ENCODE peak calls at places on chromosomes 1 and 21, in five cellular contexts. O is GM12891, K is spleen, Z is H1, C is sigmoid colon. L is an unnamed sample.

GRCh38 chr21:44710756-44711326 is 531 bp downstream of the TSPEAR start:
- DNase-seq in C (peak), K (no peak), Z (no peak), O (no peak), L (no peak)

GRCh38 chr21:36571556-36571955 is 91.6 kb upstream of the CLDN14 start:
- DNase-seq in C (no peak), O (no peak), Z (no peak), K (no peak), L (no peak)

GRCh38 chr1:184940226-184940625 is 34.1 kb downstream of the NIBAN1 start:
- DNase-seq in C (no peak), O (no peak), K (no peak), Z (no peak), L (no peak)

GRCh38 chr1:198531891-198532290 is 8.6 kb downstream of the ATP6V1G3 start:
- DNase-seq in Z (no peak), O (no peak), K (no peak), C (no peak), L (no peak)

GRCh38 chr1:7517611-7518330 is 253.3 kb upstream of the VAMP3 start:
- DNase-seq in C (no peak), O (no peak), Z (no peak), K (peak), L (no peak)

GRCh38 chr1:89151021-89151420 is 24.8 kb downstream of the GBP7 start:
- DNase-seq in O (no peak), C (no peak), Z (no peak), K (no peak), L (no peak)

GRCh38 chr1:172338295-172338735 is 82.2 kb upstream of the C1orf105 start:
- DNase-seq in O (no peak), Z (no peak), K (no peak), C (no peak), L (no peak)

GRCh38 chr1:23273450-23274133 is 56.3 kb upstream of the HTR1D start:
- DNase-seq in O (no peak), C (no peak), K (no peak), Z (no peak), L (no peak)

GRCh38 chr1:222048030-222048632 is 306.2 kb upstream of the DUSP10 start:
- DNase-seq in O (peak), C (no peak), Z (no peak), K (no peak), L (no peak)

GRCh38 chr1:65703853-65704252 is 88.8 kb upstream of the PDE4B start:
- DNase-seq in O (no peak), Z (no peak), K (no peak), C (no peak), L (no peak)

GRCh38 chr1:236808564-236809130 is 13.6 kb downstream of the MTR start:
- DNase-seq in C (no peak), O (no peak), Z (no peak), K (no peak), L (no peak)

GRCh38 chr1:153963850-153964331 is 554 bp upstream of the SLC39A1 start:
- DNase-seq in C (peak), O (no peak), Z (no peak), K (peak), L (no peak)

GRCh38 chr21:19353271-19353670 is 949.7 kb upstream of the TMPRSS15 start:
- DNase-seq in K (no peak), O (no peak), C (no peak), Z (no peak), L (no peak)

GRCh38 chr1:209675567-209676154 is 449 bp downstream of the G0S2 start:
- DNase-seq in O (no peak), K (peak), Z (no peak), C (peak), L (no peak)

GRCh38 chr21:37384416-37384815 is 17.8 kb downstream of the DYRK1A start:
- DNase-seq in O (no peak), Z (no peak), C (no peak), K (no peak), L (no peak)

GRCh38 chr1:86926886-86927285 is 12.5 kb downstream of the HS2ST1 start:
- DNase-seq in O (no peak), K (no peak), Z (no peak), C (no peak), L (no peak)

GRCh38 chr1:48817505-48818114 is 40.9 kb upstream of the BEND5 start:
- DNase-seq in K (peak), Z (peak), C (peak), O (no peak), L (no peak)

GRCh38 chr1:213327318-213327667 is 276.3 kb downstream of the RPS6KC1 start:
- DNase-seq in K (no peak), Z (peak), O (no peak), C (no peak), L (no peak)

GRCh38 chr1:99818063-99818699 is 32.0 kb upstream of the AGL start:
- DNase-seq in K (no peak), O (no peak), Z (no peak), C (no peak), L (no peak)

GRCh38 chr1:171140466-171140865 is 44.6 kb upstream of the FMO2 start:
- DNase-seq in Z (no peak), C (peak), K (no peak), O (no peak), L (no peak)

GRCh38 chr1:109502368-109502851 is 7.1 kb downstream of the AMIGO1 start:
- DNase-seq in C (no peak), Z (no peak), K (no peak), O (no peak), L (no peak)

GRCh38 chr1:78834201-78834741 is 172.3 kb downstream of the ADGRL4 start:
- DNase-seq in K (no peak), Z (no peak), C (no peak), O (no peak), L (no peak)

GRCh38 chr1:85133565-85134159 is 67.2 kb downstream of the SYDE2 start:
- DNase-seq in C (no peak), Z (no peak), O (no peak), K (no peak), L (no peak)

GRCh38 chr1:65062339-65062738 is 85.7 kb upstream of the AK4 start:
- DNase-seq in K (no peak), Z (no peak), O (no peak), C (no peak), L (no peak)

GRCh38 chr21:44337428-44337827 is 1.8 kb downstream of the CFAP410 start:
- DNase-seq in C (no peak), Z (no peak), O (no peak), K (no peak), L (no peak)

GRCh38 chr1:21518774-21519455 is 9.7 kb downstream of the ALPL start:
- DNase-seq in K (peak), C (no peak), O (no peak), Z (no peak), L (no peak)

GRCh38 chr1:76587213-76587612 is 280.1 kb upstream of the ST6GALNAC5 start:
- DNase-seq in C (no peak), K (no peak), Z (no peak), O (no peak), L (no peak)

GRCh38 chr1:53409695-53410094 is 49.5 kb upstream of the DMRTB1 start:
- DNase-seq in C (peak), K (no peak), O (no peak), Z (no peak), L (no peak)

GRCh38 chr1:115242543-115242942 is 95.5 kb downstream of the NGF start:
- DNase-seq in Z (no peak), O (no peak), C (no peak), K (no peak), L (no peak)

GRCh38 chr1:220363196-220363831 is 91.1 kb upstream of the RAB3GAP2 start:
- DNase-seq in K (no peak), Z (no peak), C (no peak), O (no peak), L (no peak)

GRCh38 chr1:175826705-175827104 is 83.3 kb upstream of the TNR start:
- DNase-seq in Z (no peak), K (no peak), O (no peak), C (no peak), L (no peak)

GRCh38 chr1:156551866-156552265 is 20.5 kb downstream of the IQGAP3 start:
- DNase-seq in C (peak), O (no peak), K (no peak), Z (no peak), L (no peak)

GRCh38 chr1:243420369-243420768 is 164.5 kb downstream of the SDCCAG8 start:
- DNase-seq in O (no peak), K (no peak), C (no peak), Z (no peak), L (no peak)

GRCh38 chr1:201399352-201400126 is 415 bp upstream of the LAD1 start:
- DNase-seq in Z (peak), C (no peak), K (no peak), O (no peak), L (no peak)

GRCh38 chr1:247548847-247549246 is at the start of gene GCSAML:
- DNase-seq in Z (no peak), K (no peak), C (no peak), O (no peak), L (no peak)

GRCh38 chr1:161229896-161230295 is 4.0 kb downstream of the TOMM40L start:
- DNase-seq in K (no peak), C (no peak), O (no peak), Z (no peak), L (no peak)

GRCh38 chr1:26593385-26593784 is 63.8 kb downstream of the RPS6KA1 start:
- DNase-seq in Z (no peak), K (no peak), C (peak), O (no peak), L (no peak)

GRCh38 chr21:28927122-28927521 is 65.6 kb downstream of the LTN1 start:
- DNase-seq in Z (no peak), C (no peak), O (no peak), K (no peak), L (no peak)

GRCh38 chr1:30446508-30446907 is 276.9 kb downstream of the MATN1 start:
- DNase-seq in C (no peak), K (peak), O (no peak), Z (no peak), L (no peak)

GRCh38 chr1:203276916-203277535 is 28.3 kb upstream of the BTG2 start:
- DNase-seq in C (peak), Z (no peak), K (peak), O (no peak), L (no peak)

GRCh38 chr1:203281033-203281432 is 24.3 kb upstream of the BTG2 start:
- DNase-seq in O (no peak), Z (no peak), K (no peak), C (peak), L (no peak)

GRCh38 chr1:203280061-203280460 is 25.3 kb upstream of the BTG2 start:
- DNase-seq in K (no peak), O (no peak), C (no peak), Z (no peak), L (no peak)

GRCh38 chr1:203278087-203278884 is 27.0 kb upstream of the BTG2 start:
- DNase-seq in Z (no peak), C (peak), O (no peak), K (peak), L (no peak)

DNA sequence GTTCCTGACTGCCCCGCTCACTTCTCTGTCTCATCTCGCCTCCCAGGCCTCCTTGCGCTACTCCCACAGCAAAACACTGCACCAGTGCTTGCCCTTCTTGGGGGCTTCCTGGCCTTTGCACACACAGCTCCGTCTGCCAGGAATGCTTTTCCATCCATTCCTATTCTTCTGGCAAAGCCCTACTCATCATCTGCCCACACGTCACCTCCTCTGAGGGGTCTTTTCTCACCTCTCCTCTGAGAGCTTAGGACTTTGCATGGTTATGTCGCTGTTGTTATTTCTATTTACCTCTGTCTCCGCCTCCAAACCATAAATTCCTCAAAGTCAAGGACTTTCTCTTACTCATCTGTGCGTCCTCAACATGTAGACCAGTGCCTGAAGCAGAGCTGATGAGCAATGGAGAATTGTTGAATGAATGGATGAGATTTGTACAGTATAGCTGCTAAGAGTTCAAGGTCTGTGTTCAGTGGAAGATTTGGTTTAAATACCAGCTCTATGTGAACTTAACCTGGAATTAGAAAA is 26.4 kb upstream of the BTG2 start:
- DNase-seq in C (no peak), Z (no peak), K (no peak), O (no peak), L (no peak)
- TF ChIP-seq POLR2A in C (peak), Z (no peak), K (no peak), O (no peak), L (no peak)

DNA sequence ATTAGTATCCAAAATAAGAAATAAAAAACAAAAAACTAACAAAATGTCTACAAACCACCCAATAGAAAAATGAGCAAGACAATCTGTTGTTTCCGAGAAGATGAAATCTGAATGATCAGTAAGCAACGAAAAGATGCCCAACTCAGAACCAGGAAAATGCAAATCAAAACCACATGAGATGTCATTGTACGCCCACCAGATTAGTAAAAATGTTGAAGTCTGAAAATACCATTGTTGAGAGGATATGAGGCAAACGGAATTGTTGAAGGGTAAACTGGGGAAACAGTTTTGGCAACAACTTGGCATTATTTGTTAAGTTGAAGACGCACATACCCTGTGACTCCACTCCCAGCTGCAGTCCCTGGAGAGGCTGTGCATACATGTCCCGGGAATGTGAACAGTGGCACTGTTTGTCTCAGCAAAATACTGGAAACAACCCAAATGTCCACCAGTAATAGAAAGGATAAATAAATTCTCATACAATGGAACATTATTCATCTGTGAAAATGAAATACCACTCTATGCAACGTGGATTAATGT is 10.6 kb downstream of the ZBTB17 start:
- DNase-seq in K (no peak), O (no peak), Z (no peak), C (no peak), L (no peak)
- TF ChIP-seq POLR2AphosphoS5 in K (no peak), O (peak), Z (no peak), C (no peak), L (no peak)

DNA sequence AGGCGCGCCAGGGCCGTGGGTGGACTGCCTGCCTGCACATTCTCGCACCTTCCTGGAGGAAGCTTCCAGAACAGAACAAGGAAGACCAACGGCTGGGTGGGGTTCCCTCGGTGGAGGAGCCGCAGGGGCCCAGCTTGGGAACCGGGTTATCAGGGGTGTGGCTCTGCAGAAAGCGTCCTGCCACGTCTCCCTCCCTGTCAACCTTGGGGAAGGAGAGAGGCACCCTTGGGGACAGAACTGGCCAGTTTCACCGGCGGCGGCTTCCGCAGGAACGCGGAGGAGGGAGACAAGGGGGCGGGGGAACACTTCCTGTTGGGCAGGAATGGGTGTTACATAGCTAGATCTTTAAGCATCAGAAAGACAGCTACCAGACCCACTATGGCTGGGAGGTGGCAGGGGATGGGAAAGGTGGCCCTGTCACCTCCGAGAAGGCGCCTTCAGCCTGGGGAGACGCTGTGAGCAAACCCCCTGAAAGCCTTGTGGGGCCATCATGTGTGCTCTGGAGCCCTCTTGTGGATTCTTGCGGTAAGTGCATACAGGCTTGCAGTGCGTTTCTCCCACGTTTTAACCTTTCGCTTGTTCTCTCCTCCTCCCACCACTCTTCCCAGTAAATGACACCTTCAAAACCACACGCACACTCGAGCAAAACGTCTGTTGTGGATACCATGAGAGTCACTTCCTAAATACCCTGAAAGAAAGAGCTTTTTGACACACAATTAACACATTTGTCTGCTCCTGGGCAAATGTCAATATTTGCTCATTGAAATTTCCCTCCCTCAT is 3.8 kb upstream of the PLEKHA6 start:
- DNase-seq in Z (no peak), C (peak), O (peak), K (peak), L (peak)
- TF ChIP-seq POLR2A in Z (no peak), C (no peak), O (no peak), K (no peak), L (no peak)

GRCh38 chr1:216606047-216606637 is 117.1 kb downstream of the ESRRG start:
- DNase-seq in K (no peak), O (no peak), C (no peak), Z (no peak), L (no peak)
- TF ChIP-seq POLR2AphosphoS5 in K (no peak), O (no peak), C (no peak), Z (no peak), L (no peak)

GRCh38 chr1:225809842-225810578 is at the start of gene EPHX1:
- DNase-seq in K (peak), Z (no peak), O (peak), C (peak), L (peak)
- TF ChIP-seq POLR2A in K (peak), Z (peak), O (no peak), C (peak), L (peak)

GRCh38 chr1:40384413-40384762 is 10.9 kb downstream of the SMAP2 start:
- DNase-seq in C (no peak), K (no peak), O (no peak), Z (no peak), L (no peak)
- TF ChIP-seq POLR2AphosphoS5 in C (no peak), K (no peak), O (no peak), Z (no peak), L (no peak)

DNA sequence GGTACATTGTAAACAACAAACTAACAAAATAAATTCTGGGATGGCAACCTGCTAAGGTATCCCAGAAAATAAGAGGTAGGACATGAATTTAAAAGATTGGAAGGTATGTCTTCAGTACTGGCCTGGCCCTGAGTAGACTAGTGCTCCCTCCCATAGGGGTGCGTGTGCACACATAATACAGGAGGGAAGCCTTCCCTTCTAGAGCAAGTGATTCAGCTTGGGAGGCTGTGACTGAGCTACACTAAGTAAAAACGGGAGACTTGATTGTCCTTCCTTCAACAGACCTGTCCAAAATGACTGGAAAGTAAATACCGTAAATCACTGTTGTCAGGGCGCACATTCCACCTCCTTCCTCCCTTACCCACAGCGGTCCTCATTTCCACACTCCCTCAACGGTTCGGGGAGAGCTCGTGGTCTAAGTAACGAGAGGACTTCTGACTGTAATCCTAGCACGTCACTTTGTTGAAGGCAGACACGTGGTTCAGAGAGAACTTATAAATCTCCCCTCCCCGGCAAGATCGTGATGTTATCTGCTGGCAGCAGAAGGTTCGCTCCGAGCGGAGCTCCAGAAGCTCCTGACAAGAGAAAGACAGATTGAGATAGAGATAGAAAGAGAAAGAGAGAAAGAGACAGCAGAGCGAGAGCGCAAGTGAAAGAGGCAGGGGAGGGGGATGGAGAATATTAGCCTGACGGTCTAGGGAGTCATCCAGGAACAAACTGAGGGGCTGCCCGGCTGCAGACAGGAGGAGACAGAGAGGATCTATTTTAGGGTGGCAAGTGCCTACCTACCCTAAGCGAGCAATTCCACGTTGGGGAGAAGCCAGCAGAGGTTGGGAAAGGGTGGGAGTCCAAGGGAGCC is at the start of gene TGFB2:
- DNase-seq in Z (no peak), K (no peak), C (peak), O (no peak), L (no peak)
- TF ChIP-seq POLR2A in Z (no peak), K (peak), C (peak), O (no peak), L (no peak)